ENCODE peak calls at places on chromosomes 13 and 19, in five cellular contexts. W is pancreas, E is fibroblast of the aortic adventitia, V is neural progenitor cell, X is GM23338. U is an unnamed sample.

GRCh38 chr13:74227476-74228158 is 93.4 kb upstream of the KLF12 start:
- DNase-seq in W (no peak), E (no peak), V (no peak), X (no peak), U (no peak)

GRCh38 chr13:33642374-33643065 is 175.4 kb upstream of the RFC3 start:
- DNase-seq in W (peak), E (peak), V (peak), X (no peak), U (peak)

GRCh38 chr19:31110331-31110730 is 238.9 kb downstream of the TSHZ3 start:
- DNase-seq in W (no peak), E (peak), V (peak), X (peak), U (no peak)

GRCh38 chr13:45807520-45808099 is 43.9 kb downstream of the SIAH3 start:
- DNase-seq in W (peak), E (peak), V (peak), X (peak), U (no peak)

GRCh38 chr13:43663474-43664090 is 123.2 kb downstream of the ENOX1 start:
- DNase-seq in W (no peak), E (peak), V (no peak), X (no peak), U (peak)

GRCh38 chr13:84670245-84670644 is 788.0 kb upstream of the SLITRK1 start:
- DNase-seq in W (no peak), E (no peak), V (peak), X (no peak), U (no peak)

GRCh38 chr13:81577601-81578000 is 1236.7 kb upstream of the SPRY2 start:
- DNase-seq in W (no peak), E (no peak), V (no peak), X (peak), U (no peak)

GRCh38 chr13:100644328-100644727 is 30.3 kb downstream of the TMTC4 start:
- DNase-seq in W (no peak), E (no peak), V (no peak), X (no peak), U (peak)

GRCh38 chr19:768424-768823 is 17.5 kb downstream of the MISP start:
- DNase-seq in W (no peak), E (peak), V (no peak), X (no peak), U (peak)

GRCh38 chr13:30696278-30697176 is 38.8 kb upstream of the ALOX5AP start:
- DNase-seq in W (no peak), E (no peak), V (no peak), X (peak), U (no peak)

GRCh38 chr13:41059466-41059865 is 1.8 kb upstream of the WBP4 start:
- DNase-seq in W (no peak), E (peak), V (no peak), X (peak), U (no peak)

GRCh38 chr13:110944121-110944967 is 29.5 kb upstream of the ANKRD10 start:
- DNase-seq in W (peak), E (peak), V (peak), X (peak), U (peak)

GRCh38 chr19:16888629-16889371 is at the start of gene F2RL3:
- DNase-seq in W (no peak), E (no peak), V (no peak), X (peak), U (no peak)

GRCh38 chr13:105979586-105979985 is 555.9 kb downstream of the EFNB2 start:
- DNase-seq in W (peak), E (no peak), V (peak), X (no peak), U (no peak)

GRCh38 chr19:38514812-38515633 is 81.5 kb downstream of the RYR1 start:
- DNase-seq in W (peak), E (peak), V (peak), X (peak), U (peak)

GRCh38 chr13:74529968-74530367 is 395.8 kb upstream of the KLF12 start:
- DNase-seq in W (no peak), E (no peak), V (no peak), X (no peak), U (no peak)

GRCh38 chr13:97076898-97077297 is 82.6 kb upstream of the OXGR1 start:
- DNase-seq in W (no peak), E (peak), V (peak), X (no peak), U (no peak)

GRCh38 chr13:26022538-26023292 is 29.1 kb downstream of the SHISA2 start:
- DNase-seq in W (peak), E (peak), V (no peak), X (no peak), U (no peak)

GRCh38 chr13:50810998-50811397 is 32.5 kb downstream of the DLEU7 start:
- DNase-seq in W (no peak), E (no peak), V (no peak), X (no peak), U (no peak)

GRCh38 chr13:99086149-99086868 is 108.4 kb upstream of the DOCK9 start:
- DNase-seq in W (peak), E (peak), V (peak), X (peak), U (no peak)

GRCh38 chr13:98397861-98398260 is 179.0 kb downstream of the STK24 start:
- DNase-seq in W (no peak), E (no peak), V (no peak), X (no peak), U (no peak)

GRCh38 chr19:52007436-52007804 is 591 bp downstream of the ZNF615 start:
- DNase-seq in W (peak), E (peak), V (peak), X (peak), U (no peak)

GRCh38 chr13:40984670-40985366 is 34.3 kb downstream of the ELF1 start:
- DNase-seq in W (no peak), E (peak), V (no peak), X (no peak), U (no peak)

GRCh38 chr19:53977991-53978731 is 13.3 kb upstream of the CACNG6 start:
- DNase-seq in W (peak), E (peak), V (peak), X (peak), U (peak)

GRCh38 chr13:101346161-101346560 is 70.1 kb downstream of the NALCN start:
- DNase-seq in W (no peak), E (peak), V (no peak), X (no peak), U (no peak)

GRCh38 chr13:111973186-111974064 is 93.5 kb upstream of the SOX1 start:
- DNase-seq in W (no peak), E (no peak), V (peak), X (no peak), U (no peak)

GRCh38 chr13:85632526-85633215 is 166.5 kb downstream of the SLITRK6 start:
- DNase-seq in W (no peak), E (no peak), V (no peak), X (no peak), U (no peak)

GRCh38 chr13:31503626-31504025 is 235.7 kb upstream of the RXFP2 start:
- DNase-seq in W (no peak), E (peak), V (no peak), X (no peak), U (no peak)

GRCh38 chr13:79645569-79645968 is 164.6 kb downstream of the NDFIP2 start:
- DNase-seq in W (no peak), E (no peak), V (no peak), X (no peak), U (no peak)

GRCh38 chr19:51722492-51722891 is 1.3 kb downstream of the HAS1 start:
- DNase-seq in W (no peak), E (no peak), V (no peak), X (no peak), U (no peak)

GRCh38 chr13:27965740-27966640 is 3.1 kb downstream of the CDX2 start:
- DNase-seq in W (peak), E (no peak), V (peak), X (peak), U (no peak)

GRCh38 chr13:75307370-75307984 is 174.5 kb downstream of the TBC1D4 start:
- DNase-seq in W (no peak), E (no peak), V (no peak), X (peak), U (no peak)

GRCh38 chr13:85586422-85586831 is 212.8 kb downstream of the SLITRK6 start:
- DNase-seq in W (no peak), E (peak), V (no peak), X (no peak), U (peak)

GRCh38 chr13:105874808-105875207 is 660.7 kb downstream of the EFNB2 start:
- DNase-seq in W (no peak), E (no peak), V (no peak), X (no peak), U (no peak)

GRCh38 chr13:83221813-83222241 is 660.4 kb downstream of the SLITRK1 start:
- DNase-seq in W (no peak), E (peak), V (no peak), X (no peak), U (peak)

GRCh38 chr13:51557875-51558604 is 26.2 kb upstream of the WDFY2 start:
- DNase-seq in W (no peak), E (peak), V (no peak), X (no peak), U (peak)

GRCh38 chr13:49540552-49540951 is 44.8 kb downstream of the PHF11 start:
- DNase-seq in W (no peak), E (peak), V (peak), X (no peak), U (no peak)
- TF ChIP-seq CTCF in W (no peak), E (no peak), V (no peak), X (no peak), U (no peak)

DNA sequence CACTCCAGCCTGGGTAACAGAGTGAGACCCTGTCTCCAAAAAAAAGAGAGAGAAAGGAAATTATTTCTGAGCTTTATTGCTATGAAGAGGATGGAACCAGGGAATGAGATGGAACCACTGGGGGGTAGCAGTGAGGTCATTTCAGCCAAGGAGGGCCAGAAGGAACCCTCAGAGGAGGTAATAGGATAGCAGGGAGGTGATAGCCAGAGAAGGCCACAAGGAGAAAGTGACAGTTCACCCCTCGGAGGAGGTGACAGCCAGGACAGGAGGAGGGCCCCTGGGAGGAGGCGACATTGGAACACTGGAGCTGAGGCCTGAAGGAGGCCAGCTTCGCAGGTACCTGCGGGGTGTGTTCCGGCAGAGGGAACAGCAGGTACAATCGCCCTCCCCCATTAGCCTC is 695 bp upstream of the PGPEP1 start:
- DNase-seq in W (no peak), E (peak), V (peak), X (peak), U (no peak)
- TF ChIP-seq CTCF in W (no peak), E (peak), V (peak), X (peak), U (peak)

DNA sequence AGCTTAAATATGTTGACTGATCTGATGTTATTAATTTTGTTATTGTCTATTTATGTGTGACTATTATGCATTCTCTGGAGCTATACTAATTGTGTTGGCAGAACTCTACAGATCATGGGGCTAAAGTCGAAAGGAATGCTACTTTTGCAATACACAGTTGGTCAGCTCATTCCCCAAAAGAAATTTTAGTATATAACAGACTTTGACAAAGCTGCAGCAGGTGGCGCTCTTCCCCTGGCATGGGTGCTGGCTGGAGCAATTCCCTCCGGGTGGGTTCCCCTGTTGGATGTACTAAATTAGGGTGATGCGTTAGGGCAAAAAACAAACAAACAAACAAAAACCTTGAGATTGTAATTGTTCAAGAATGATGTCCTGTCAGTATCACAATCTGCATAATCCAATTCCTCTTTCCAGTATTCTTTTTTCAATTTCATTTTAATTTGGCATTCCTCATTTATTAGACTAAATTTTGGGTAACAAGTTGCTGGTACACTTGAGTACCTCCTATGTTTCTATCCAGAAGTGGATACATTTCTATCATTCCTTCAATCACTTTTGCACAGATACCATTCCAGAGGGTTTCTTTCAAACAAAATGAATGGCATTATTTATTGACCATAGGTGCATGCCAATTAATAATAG is 322.8 kb upstream of the EDNRB start:
- DNase-seq in W (peak), E (peak), V (peak), X (peak), U (peak)
- TF ChIP-seq CTCF in W (no peak), E (peak), V (peak), X (peak), U (peak)

GRCh38 chr19:29966594-29967249 is 24.7 kb downstream of the URI1 start:
- DNase-seq in W (no peak), E (peak), V (no peak), X (peak), U (no peak)
- TF ChIP-seq CTCF in W (no peak), E (peak), V (peak), X (peak), U (peak)

DNA sequence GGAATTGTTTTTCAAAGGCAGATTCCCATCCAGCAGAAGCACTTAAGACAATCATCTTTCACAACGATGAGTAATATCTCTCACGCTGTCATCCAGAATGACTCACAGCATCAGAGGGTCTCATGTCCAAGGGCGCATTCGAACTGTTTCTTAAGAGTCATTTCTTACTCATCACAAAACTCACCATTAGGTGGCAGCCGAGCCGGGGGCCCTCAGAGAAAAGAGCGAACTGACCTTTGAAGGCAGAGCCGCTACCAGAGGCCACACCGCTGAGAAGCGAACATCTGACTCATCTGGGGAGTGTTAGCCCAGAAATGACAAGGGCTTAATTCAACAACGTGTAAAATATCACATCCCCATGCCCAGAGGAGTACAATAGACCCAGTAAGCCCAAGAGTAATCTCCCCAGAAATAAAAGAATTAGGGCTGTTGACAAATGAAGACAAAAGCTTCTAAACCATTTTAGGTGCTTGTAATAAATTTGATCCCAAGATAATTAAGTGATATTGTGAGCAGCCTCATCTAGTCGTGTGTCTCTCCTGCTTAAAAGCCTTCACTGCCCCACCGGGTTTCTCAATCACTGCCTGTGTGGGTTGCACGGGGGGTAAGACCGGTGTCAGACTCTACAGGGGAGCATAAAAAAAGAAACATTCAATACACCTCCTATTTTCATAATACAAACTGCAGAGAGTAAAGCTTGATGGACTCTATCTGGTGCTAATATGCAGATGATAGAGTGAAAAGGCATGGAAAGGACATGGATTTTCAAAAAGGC is 96.2 kb downstream of the CYSLTR2 start:
- DNase-seq in W (peak), E (peak), V (peak), X (peak), U (peak)
- TF ChIP-seq CTCF in W (peak), E (peak), V (peak), X (peak), U (peak)

DNA sequence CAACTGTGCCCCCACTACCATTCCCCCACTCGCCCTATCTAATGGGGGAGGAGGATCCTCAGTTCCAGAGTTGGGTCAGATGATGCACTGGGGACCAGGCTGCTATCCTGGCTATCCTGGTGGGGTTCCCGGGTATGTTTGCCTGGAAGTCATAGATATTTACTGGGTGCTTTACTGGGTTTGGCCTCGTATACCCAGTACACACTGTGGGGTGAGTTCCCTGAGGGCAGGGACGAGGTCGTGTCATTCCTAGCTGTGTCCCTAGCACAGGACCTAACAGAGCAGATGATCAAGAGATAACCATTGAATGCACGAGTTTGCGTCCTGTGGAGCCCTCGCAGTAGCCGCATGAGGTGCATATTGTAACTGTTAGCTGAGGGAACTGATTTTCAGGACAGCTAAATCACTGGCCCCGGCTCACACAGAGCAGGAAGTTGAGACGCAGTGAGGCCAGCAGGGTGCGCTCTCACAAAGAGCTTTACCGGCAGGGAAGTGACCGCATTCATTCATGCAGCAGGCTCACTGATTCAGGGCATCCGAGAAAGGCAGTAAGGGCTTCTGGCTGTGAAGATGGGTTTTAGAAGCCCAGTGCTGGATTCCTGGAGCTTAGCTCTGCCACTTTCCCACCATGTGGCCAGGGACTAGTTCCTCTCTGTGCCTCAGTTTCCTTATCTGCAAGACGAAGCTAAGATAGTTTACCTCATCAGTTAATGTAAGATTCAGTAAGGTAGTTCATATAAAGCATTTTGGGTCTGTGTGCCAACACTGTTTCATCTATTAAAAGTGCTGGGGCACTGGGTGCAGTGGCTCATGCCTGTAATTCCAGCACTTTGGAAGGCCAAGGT is 6.0 kb downstream of the RUVBL2 start:
- DNase-seq in W (peak), E (peak), V (peak), X (peak), U (peak)
- TF ChIP-seq CTCF in W (peak), E (peak), V (peak), X (peak), U (peak)

GRCh38 chr19:55636723-55637122 is 4.1 kb upstream of the ZNF580 start:
- DNase-seq in W (no peak), E (no peak), V (no peak), X (no peak), U (no peak)

GRCh38 chr19:55640577-55641375 is at the start of gene ZNF580:
- DNase-seq in W (peak), E (peak), V (peak), X (peak), U (no peak)

GRCh38 chr19:55637534-55637933 is 3.3 kb upstream of the ZNF580 start:
- DNase-seq in W (no peak), E (no peak), V (no peak), X (no peak), U (no peak)

GRCh38 chr19:55640043-55640576 is 692 bp upstream of the ZNF580 start:
- DNase-seq in W (peak), E (peak), V (peak), X (peak), U (no peak)

DNA sequence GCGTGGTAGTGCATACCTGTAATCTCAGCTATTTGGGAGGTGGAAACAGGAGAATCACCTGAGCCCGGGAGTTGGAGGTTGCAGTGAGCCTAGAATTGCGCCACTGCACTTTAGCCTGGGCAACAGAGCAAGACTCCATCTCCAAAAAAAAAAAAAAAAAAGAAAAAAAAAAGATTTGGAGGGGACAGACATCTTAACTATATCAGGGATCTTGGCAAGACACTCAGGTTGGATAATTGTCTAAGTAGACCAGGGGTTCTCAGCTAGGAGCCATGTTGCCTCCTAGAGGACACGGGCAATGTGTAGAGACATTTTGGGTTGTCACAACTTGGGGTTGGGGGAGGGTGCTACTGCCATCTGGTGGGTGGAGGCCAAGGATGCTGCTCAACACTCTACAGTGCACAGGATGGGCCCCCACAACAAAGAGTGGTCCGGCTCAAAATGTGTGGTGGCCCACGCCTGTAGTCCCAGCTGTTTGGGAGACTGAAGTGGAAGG is 1.9 kb upstream of the ZNF580 start:
- DNase-seq in W (peak), E (no peak), V (peak), X (peak), U (no peak)
- TF ChIP-seq CTCF in W (no peak), E (peak), V (peak), X (peak), U (peak)

U was measured in AG04450.